ENCODE peak calls at places on chromosomes 2 and 18, in seven cellular contexts. R is pancreas, Q is stomach, A is Peyer's patch, H is fibroblast of lung, M is upper lobe of right lung, E is IMR-90. K is an unnamed sample. For H3K4me1, the result is how much of the 10 kb centered on the place peaks cover.

GRCh38 chr2:107136749-107137148 is 250.8 kb upstream of the ST6GAL2 start:
- DNase-seq in M (no peak), H (no peak), Q (no peak), E (no peak), R (no peak), A (no peak), K (no peak)

GRCh38 chr2:74772071-74772470 is 61.9 kb upstream of the HK2 start:
- DNase-seq in E (no peak), H (no peak), R (no peak), M (no peak), Q (no peak), A (no peak), K (no peak)

GRCh38 chr18:54206447-54206846 is 18.0 kb downstream of the MBD2 start:
- DNase-seq in R (no peak), A (no peak), E (no peak), Q (no peak), H (no peak), M (no peak), K (no peak)

GRCh38 chr2:197960765-197961164 is 156.4 kb downstream of the PLCL1 start:
- DNase-seq in E (no peak), M (no peak), A (no peak), H (no peak), Q (no peak), R (no peak), K (no peak)

GRCh38 chr2:231397011-231397927 is 1.8 kb downstream of the B3GNT7 start:
- DNase-seq in Q (no peak), E (no peak), R (no peak), M (no peak), H (no peak), A (no peak), K (peak)

GRCh38 chr2:96116424-96116878 is at the start of gene ADRA2B:
- DNase-seq in H (no peak), A (peak), Q (peak), M (peak), R (peak), E (no peak), K (peak)

GRCh38 chr2:16441431-16441830 is 224.2 kb downstream of the CYRIA start:
- DNase-seq in H (no peak), M (no peak), A (no peak), E (no peak), R (no peak), Q (no peak), K (no peak)

GRCh38 chr18:36095936-36096519 is 28.7 kb upstream of the RPRD1A start:
- DNase-seq in A (no peak), H (peak), E (peak), R (no peak), Q (no peak), M (no peak), K (no peak)

GRCh38 chr2:23127465-23127864 is 257.5 kb upstream of the KLHL29 start:
- DNase-seq in E (no peak), R (peak), A (peak), Q (peak), H (no peak), M (no peak), K (no peak)

DNA sequence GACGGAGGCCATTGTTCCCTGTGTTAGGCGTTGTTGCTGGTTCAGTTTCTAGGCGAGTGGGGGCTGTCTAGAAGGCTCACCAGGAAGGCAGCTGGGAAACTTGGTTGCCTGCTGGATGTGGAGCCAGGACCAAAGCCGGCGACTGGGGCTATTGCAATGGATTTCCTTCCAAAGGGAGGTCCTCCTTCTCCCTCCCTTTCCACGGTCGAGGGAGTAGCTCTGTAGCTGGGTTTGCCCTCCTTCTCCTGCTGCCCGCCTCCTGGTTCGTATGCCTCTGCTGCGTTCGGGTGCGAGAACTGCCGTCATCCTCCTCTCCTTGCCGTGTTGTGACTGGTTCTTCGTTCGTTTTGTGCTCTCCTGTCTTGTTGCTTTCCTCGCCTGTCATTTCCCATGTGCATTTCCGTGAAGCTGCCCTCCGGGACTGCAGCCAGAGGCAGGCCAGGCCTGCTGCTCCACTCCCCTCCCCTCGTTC is 203.4 kb downstream of the NEDD4L start:
- DNase-seq in A (no peak), M (peak), E (peak), Q (no peak), H (peak), R (no peak), K (no peak)
- H3K4me3 ChIP-seq in A (no peak), M (peak), E (no peak), Q (peak), H (no peak), R (no peak), K (peak)

GRCh38 chr2:97724946-97725688 is 11.7 kb downstream of the ZAP70 start:
- DNase-seq in A (peak), Q (no peak), H (no peak), E (no peak), R (no peak), M (peak), K (no peak)
- H3K4me1 ChIP-seq in A (under half), Q (under half), H (under half), E (under half), R (under half), M (under half), K (under half)

GRCh38 chr2:81647715-81648114 is 1343.2 kb upstream of the LRRTM1 start:
- DNase-seq in M (no peak), H (no peak), A (no peak), E (no peak), R (no peak), Q (no peak), K (no peak)

GRCh38 chr2:81645750-81646301 is 1341.3 kb upstream of the LRRTM1 start:
- DNase-seq in Q (no peak), E (no peak), R (no peak), A (no peak), H (no peak), M (no peak), K (no peak)

GRCh38 chr2:81648370-81648769 is 1343.8 kb upstream of the LRRTM1 start:
- DNase-seq in A (no peak), R (no peak), M (no peak), H (no peak), Q (no peak), E (no peak), K (no peak)

GRCh38 chr2:81650048-81650971 is 1345.8 kb upstream of the LRRTM1 start:
- DNase-seq in E (peak), M (no peak), R (no peak), Q (no peak), A (no peak), H (peak), K (no peak)
- TF ChIP-seq CTCF in E (no peak), M (no peak), R (no peak), Q (no peak), A (no peak), H (no peak), K (no peak)

GRCh38 chr2:27734305-27734704 is 37.2 kb upstream of the MRPL33 start:
- DNase-seq in H (no peak), M (no peak), E (no peak), A (no peak), R (no peak), Q (no peak), K (no peak)

GRCh38 chr2:27736890-27737204 is 34.7 kb upstream of the MRPL33 start:
- DNase-seq in H (no peak), M (no peak), E (no peak), Q (no peak), A (no peak), R (no peak), K (no peak)

GRCh38 chr2:27737676-27738348 is 33.7 kb upstream of the MRPL33 start:
- DNase-seq in E (peak), A (peak), H (peak), M (no peak), R (no peak), Q (peak), K (no peak)

GRCh38 chr2:27735263-27735904 is 36.1 kb upstream of the MRPL33 start:
- DNase-seq in Q (peak), A (peak), R (peak), M (peak), H (peak), E (peak), K (peak)

GRCh38 chr2:27736031-27736889 is 35.3 kb upstream of the MRPL33 start:
- DNase-seq in A (no peak), Q (no peak), R (no peak), E (no peak), M (no peak), H (no peak), K (no peak)
- H3K4me3 ChIP-seq in A (peak), Q (no peak), R (no peak), E (no peak), M (peak), H (no peak), K (peak)

DNA sequence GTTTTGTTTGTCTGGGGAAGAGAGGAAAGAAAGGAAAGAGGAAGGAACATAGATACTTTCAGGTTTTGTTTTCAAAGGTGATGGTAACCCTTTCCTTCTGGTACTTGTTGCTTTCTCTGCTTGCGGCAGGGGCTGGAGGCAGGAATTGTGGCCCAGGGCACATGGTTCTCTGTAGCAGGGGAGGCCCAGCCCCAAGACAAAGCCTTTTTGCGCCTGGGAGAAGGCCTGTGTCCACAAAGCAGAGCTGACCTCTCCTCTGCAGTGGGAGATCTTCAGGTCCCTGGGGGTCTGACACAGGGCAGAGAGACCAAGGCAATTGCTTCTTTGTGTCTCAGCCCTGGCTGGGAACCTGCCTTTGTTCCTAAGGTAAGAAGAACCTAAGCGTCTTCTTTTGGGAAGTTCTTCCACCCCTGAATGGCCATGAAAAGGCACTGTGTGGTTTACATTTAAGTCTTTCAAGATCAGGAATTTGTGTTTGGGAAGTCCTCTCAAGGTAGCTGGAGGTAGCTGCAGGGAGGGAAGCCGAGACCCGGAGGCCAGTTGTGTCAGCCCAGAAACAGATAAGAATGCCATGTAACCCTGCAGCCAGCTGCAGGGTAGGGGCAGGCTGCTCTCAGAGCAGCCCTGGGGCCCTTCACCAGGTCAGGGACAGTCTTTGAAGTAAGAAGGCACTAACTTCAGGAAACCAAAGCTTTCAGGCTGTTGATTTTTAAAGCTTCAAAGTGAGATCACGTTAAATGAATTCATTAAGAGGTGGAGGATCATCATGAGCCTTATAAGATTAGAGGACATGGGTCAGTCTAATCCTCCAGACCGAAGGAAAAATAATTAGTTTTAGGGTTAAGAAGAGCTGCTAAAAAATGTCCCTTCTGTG is 119.3 kb downstream of the STPG4 start:
- DNase-seq in Q (no peak), H (no peak), R (peak), E (no peak), M (no peak), A (no peak), K (no peak)
- H3K4me1 ChIP-seq in Q (under half), H (half or more), R (under half), E (half or more), M (half or more), A (under half), K (half or more)

GRCh38 chr2:12061785-12062184 is 315.4 kb downstream of the LPIN1 start:
- DNase-seq in A (no peak), M (no peak), R (no peak), E (no peak), H (no peak), Q (no peak), K (no peak)

GRCh38 chr2:12063210-12063609 is 316.8 kb downstream of the LPIN1 start:
- DNase-seq in Q (no peak), A (no peak), H (no peak), M (no peak), E (no peak), R (no peak), K (no peak)

GRCh38 chr2:12061317-12061716 is 314.9 kb downstream of the LPIN1 start:
- DNase-seq in M (no peak), Q (no peak), A (no peak), R (no peak), H (peak), E (no peak), K (no peak)

GRCh38 chr2:12066986-12067385 is 320.6 kb downstream of the LPIN1 start:
- DNase-seq in Q (no peak), M (no peak), E (no peak), R (no peak), A (no peak), H (no peak), K (no peak)

DNA sequence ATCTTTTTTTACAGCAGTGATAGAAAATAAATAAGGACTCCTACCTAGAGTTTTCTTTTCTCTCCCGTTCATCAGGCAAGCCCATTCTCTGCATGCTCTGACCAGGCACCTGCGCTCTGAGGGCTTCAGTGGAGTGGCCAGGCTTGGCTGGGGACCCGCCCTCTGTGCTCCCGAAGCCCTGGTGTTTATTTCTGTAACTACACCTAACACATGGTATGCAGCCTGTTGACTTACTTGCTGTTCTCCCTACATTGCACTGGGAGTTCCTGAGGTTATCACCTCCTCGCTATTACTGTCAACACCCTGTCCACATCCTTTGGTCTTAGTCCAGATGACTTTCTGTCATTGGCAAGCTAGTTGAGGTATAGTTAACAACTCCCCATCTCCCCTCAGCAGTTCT is 317.7 kb downstream of the LPIN1 start:
- DNase-seq in Q (no peak), A (no peak), M (no peak), R (no peak), E (no peak), H (no peak), K (no peak)
- TF ChIP-seq CTCF in Q (no peak), A (no peak), M (no peak), R (no peak), E (no peak), H (no peak), K (peak)

DNA sequence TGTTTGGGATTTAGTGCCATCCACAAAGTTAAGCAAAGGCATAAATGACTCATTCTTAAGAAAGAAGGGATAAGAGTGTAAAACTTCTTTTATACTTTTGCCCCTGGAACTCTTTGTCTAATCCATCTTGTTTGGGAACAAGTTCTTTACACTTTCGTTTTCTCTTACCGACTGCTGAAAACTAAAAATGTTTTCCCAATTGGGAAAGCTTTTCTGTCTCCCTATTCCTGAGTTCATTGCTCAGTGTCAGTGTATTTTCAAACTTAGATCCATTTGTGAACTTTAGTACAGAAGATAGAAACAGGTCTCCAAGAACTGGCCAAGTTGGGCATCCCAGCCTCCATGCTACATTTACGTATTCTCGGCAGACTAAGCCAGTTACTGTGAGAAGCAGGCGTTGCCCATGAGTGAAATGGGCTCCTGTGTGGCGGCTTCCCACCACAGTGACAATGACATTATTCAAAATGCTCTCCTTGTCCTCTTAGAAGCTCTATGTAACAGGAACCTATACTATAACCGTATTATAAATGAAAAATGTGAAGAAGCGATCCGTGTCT is 51.7 kb downstream of the TGOLN2 start:
- DNase-seq in M (no peak), Q (no peak), A (no peak), H (peak), E (no peak), R (no peak), K (no peak)
- H3K4me3 ChIP-seq in M (peak), Q (peak), A (no peak), H (peak), E (no peak), R (no peak), K (peak)

GRCh38 chr18:63159590-63159989 is 160.0 kb downstream of the BCL2 start:
- DNase-seq in Q (no peak), E (no peak), H (no peak), M (no peak), A (no peak), R (no peak), K (no peak)

GRCh38 chr18:63161032-63161727 is 158.4 kb downstream of the BCL2 start:
- DNase-seq in Q (no peak), M (no peak), H (no peak), R (no peak), E (no peak), A (no peak), K (no peak)

GRCh38 chr18:63160172-63160995 is 159.2 kb downstream of the BCL2 start:
- DNase-seq in Q (no peak), M (no peak), H (no peak), E (no peak), R (no peak), A (no peak), K (no peak)

GRCh38 chr18:63161728-63162195 is 157.8 kb downstream of the BCL2 start:
- DNase-seq in E (peak), Q (peak), H (peak), R (no peak), M (peak), A (peak), K (peak)

DNA sequence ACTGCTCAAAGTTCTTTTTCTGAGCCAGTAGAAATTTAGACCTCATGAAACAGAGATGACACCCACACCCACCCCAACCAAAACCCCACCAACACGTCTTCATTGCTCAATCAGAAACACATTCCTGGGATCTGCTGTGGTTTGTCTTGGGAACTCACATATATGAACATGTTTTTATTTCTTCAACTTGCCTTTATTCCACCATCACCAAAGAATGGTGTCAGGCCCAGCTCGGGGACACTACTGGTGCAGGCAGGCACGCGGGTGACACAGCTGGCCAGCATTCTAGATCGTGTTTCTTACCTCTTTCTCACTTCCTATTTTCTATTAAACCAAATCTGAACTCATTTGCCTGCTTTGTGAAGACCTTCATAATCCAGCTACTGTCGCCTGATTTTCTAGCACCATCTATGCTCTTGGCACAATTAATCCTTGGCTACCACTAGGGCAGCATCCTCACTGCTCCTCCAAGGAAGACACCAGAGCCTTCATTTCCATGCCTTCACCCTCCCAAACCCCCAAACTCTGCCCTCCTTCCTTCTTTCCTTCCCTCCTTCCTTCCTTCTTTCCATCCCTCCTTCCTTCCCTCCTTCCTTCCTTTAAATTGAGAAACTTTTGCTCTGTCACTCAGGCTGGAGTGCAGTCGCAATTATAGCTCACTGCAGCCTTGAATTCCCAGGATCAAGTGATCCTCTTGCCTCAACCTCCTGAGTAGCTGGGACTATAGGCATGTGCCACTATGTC is 157.1 kb downstream of the BCL2 start:
- DNase-seq in R (no peak), E (peak), M (peak), A (no peak), Q (peak), H (peak), K (no peak)
- H3K4me1 ChIP-seq in R (under half), E (under half), M (under half), A (under half), Q (under half), H (under half), K (under half)

GRCh38 chr2:216002274-216002673 is 11.1 kb downstream of the MREG start:
- DNase-seq in E (no peak), H (no peak), R (no peak), M (no peak), A (no peak), Q (no peak), K (no peak)
- TF ChIP-seq CTCF in E (no peak), H (no peak), R (no peak), M (no peak), A (no peak), Q (no peak), K (no peak)